ENCODE peak calls at places on chromosomes 11 and 22, in six cellular contexts. K is adrenal gland, E is gastrocnemius medialis, C is left ventricle myocardium inferior, F is stomach, S is colonic mucosa. Y is an unnamed sample. For H3K4me1, the result is how much of the 10 kb centered on the place peaks cover.

GRCh38 chr22:48960576-48960975 is 867.1 kb downstream of the BRD1 start:
- DNase-seq in F (no peak), C (peak), E (no peak), K (peak), S (no peak), Y (no peak)

GRCh38 chr11:110295487-110296225 is 758 bp downstream of the RDX start:
- DNase-seq in F (peak), E (peak), C (peak), K (peak), S (peak), Y (peak)

GRCh38 chr11:134634897-134635831 is 223.1 kb upstream of the B3GAT1 start:
- DNase-seq in C (no peak), F (no peak), K (no peak), E (no peak), S (no peak), Y (no peak)

GRCh38 chr11:6655020-6655789 is 404 bp downstream of the DCHS1 start:
- DNase-seq in S (no peak), E (no peak), F (no peak), K (no peak), C (no peak), Y (peak)

GRCh38 chr11:77069336-77069968 is 2.7 kb downstream of the CAPN5 start:
- DNase-seq in C (no peak), E (no peak), F (no peak), K (no peak), S (no peak), Y (no peak)

GRCh38 chr11:65558785-65559509 is 788 bp upstream of the LTBP3 start:
- DNase-seq in E (no peak), K (peak), S (peak), F (peak), C (peak), Y (no peak)

GRCh38 chr11:19800714-19801519 is 88.3 kb downstream of the NAV2 start:
- DNase-seq in S (no peak), E (no peak), C (no peak), F (no peak), K (no peak), Y (no peak)

GRCh38 chr11:9285850-9286587 is 20.9 kb upstream of the DENND5A start:
- DNase-seq in C (no peak), E (no peak), K (no peak), S (no peak), F (no peak), Y (no peak)

GRCh38 chr11:123475478-123475877 is 45.4 kb downstream of the GRAMD1B start:
- DNase-seq in F (no peak), K (no peak), S (no peak), C (no peak), E (no peak), Y (peak)

GRCh38 chr11:96342131-96342970 is 644 bp downstream of the MAML2 start:
- DNase-seq in S (no peak), C (no peak), K (no peak), E (no peak), F (no peak), Y (no peak)

GRCh38 chr11:86162257-86162656 is 82.3 kb upstream of the EED start:
- DNase-seq in F (no peak), E (no peak), C (peak), K (no peak), S (no peak), Y (peak)

GRCh38 chr11:28009383-28009782 is 98.6 kb downstream of the KIF18A start:
- DNase-seq in K (no peak), E (no peak), S (no peak), C (no peak), F (no peak), Y (no peak)

GRCh38 chr22:26169312-26170111 is at the start of gene SEZ6L:
- DNase-seq in K (peak), F (no peak), S (no peak), E (no peak), C (peak), Y (peak)

GRCh38 chr11:3136542-3137455 is 28.3 kb downstream of the OSBPL5 start:
- DNase-seq in K (no peak), E (no peak), S (no peak), C (peak), F (no peak), Y (no peak)

GRCh38 chr22:21940521-21940920 is 12.1 kb downstream of the PPM1F start:
- DNase-seq in E (no peak), K (no peak), F (no peak), C (no peak), S (no peak), Y (no peak)

GRCh38 chr11:111665779-111666178 is 63.5 kb downstream of the SIK2 start:
- DNase-seq in K (no peak), S (no peak), E (no peak), C (no peak), F (no peak), Y (no peak)

GRCh38 chr11:1754376-1755150 is 4.2 kb upstream of the IFITM10 start:
- DNase-seq in S (no peak), C (no peak), F (no peak), K (no peak), E (no peak), Y (no peak)

GRCh38 chr11:134581966-134582787 is 170.1 kb upstream of the B3GAT1 start:
- DNase-seq in E (no peak), C (no peak), K (no peak), F (no peak), S (no peak), Y (no peak)

GRCh38 chr11:44066732-44067131 is 662 bp downstream of the ACCS start:
- DNase-seq in C (no peak), F (no peak), K (no peak), E (no peak), S (peak), Y (no peak)

GRCh38 chr11:108511851-108512474 is 13.8 kb upstream of the POGLUT3 start:
- DNase-seq in S (no peak), F (no peak), E (no peak), K (no peak), C (no peak), Y (no peak)

GRCh38 chr11:119493712-119494111 is 70.7 kb upstream of the THY1 start:
- DNase-seq in F (peak), S (peak), E (no peak), K (peak), C (no peak), Y (no peak)

GRCh38 chr11:77191429-77191822 is 63.4 kb downstream of the MYO7A start:
- DNase-seq in K (no peak), E (no peak), S (no peak), C (no peak), F (no peak), Y (no peak)

GRCh38 chr11:69983897-69984438 is 94.1 kb upstream of the ANO1 start:
- DNase-seq in C (no peak), K (no peak), S (no peak), F (no peak), E (no peak), Y (no peak)

GRCh38 chr11:60078021-60078420 is 10.4 kb upstream of the MS4A2 start:
- DNase-seq in K (no peak), E (no peak), S (no peak), C (no peak), F (no peak), Y (no peak)

GRCh38 chr11:2265396-2265795 is 5.0 kb downstream of the ASCL2 start:
- DNase-seq in C (no peak), E (no peak), K (no peak), S (peak), F (peak), Y (no peak)

GRCh38 chr11:116042125-116042524 is 537.9 kb upstream of the CADM1 start:
- DNase-seq in E (no peak), C (no peak), F (no peak), S (no peak), K (no peak), Y (no peak)

GRCh38 chr11:25252854-25253253 is 756.0 kb downstream of the LUZP2 start:
- DNase-seq in K (no peak), C (no peak), S (no peak), F (no peak), E (no peak), Y (no peak)

GRCh38 chr11:33534575-33534974 is 166.1 kb downstream of the C11orf91 start:
- DNase-seq in F (no peak), C (no peak), E (no peak), S (no peak), K (no peak), Y (no peak)

DNA sequence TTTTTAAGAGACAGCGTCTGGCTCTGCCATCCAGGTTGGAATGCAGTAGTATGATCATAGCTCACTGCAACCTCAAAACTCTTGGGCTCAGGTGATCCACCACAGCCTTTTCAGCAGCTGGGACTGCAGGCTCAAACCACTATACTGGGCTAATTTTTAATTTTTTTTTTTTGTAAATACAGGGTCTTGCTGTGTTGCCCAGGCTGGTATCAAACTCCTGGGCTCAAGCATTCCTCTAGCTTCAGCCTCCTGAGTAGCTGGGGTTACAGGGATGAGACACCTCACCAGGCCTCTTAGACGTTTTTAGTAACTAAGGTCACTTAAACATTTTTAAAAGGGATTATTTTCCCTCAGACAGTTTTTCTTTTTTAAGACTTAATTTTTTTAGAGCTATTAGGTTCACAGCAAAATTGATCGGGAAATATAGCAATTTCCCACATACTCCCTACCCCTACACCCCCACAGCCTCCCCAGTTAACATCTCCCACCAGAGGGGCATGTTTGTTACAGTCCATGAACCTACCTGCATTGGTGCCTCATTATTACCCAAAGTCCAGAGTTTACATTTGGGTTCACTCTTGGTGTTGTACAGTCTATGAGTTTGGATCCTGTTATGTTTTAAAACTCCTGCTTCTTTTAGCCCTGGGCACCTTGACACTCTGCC is 3.9 kb downstream of the BCR start:
- DNase-seq in E (no peak), C (no peak), S (no peak), K (no peak), F (no peak), Y (no peak)
- H3K4me1 ChIP-seq in E (under half), C (half or more), S (under half), K (half or more), F (half or more), Y (under half)

DNA sequence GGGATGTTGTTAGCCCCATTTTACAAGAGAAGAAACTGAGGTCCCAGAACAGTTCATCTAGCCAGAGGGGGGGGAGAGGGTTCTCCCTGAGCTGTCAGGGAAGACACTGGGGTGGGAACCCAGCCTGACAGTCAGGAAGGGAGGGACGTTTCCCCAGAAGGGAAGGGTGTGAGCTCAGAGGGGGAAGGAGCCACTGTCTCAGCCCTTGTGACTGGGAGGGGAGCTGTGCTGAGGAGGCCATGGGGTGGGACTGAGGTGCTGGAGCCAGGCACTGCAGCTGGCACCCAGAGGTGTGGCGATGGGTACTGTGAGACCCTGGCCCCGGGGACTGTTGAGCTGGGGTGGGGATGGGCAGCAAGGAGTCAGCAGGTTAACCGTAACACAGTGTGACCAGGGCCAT is 35.7 kb downstream of the DAGLA start:
- DNase-seq in E (no peak), S (no peak), F (no peak), K (no peak), C (no peak), Y (no peak)
- H3K4me1 ChIP-seq in E (under half), S (under half), F (under half), K (under half), C (under half), Y (under half)

GRCh38 chr22:39470462-39471335 is 13.9 kb downstream of the MGAT3 start:
- DNase-seq in F (no peak), K (no peak), S (no peak), E (no peak), C (no peak), Y (no peak)

GRCh38 chr22:39467390-39467901 is 10.6 kb downstream of the MGAT3 start:
- DNase-seq in F (no peak), E (no peak), K (no peak), S (no peak), C (no peak), Y (no peak)

GRCh38 chr22:39469681-39470461 is 13.1 kb downstream of the MGAT3 start:
- DNase-seq in C (no peak), K (no peak), E (no peak), S (peak), F (no peak), Y (no peak)

GRCh38 chr22:39468487-39469325 is 11.9 kb downstream of the MGAT3 start:
- DNase-seq in E (no peak), S (no peak), F (no peak), K (no peak), C (no peak), Y (no peak)

GRCh38 chr22:39469326-39469680 is 12.5 kb downstream of the MGAT3 start:
- DNase-seq in K (no peak), E (no peak), C (no peak), S (no peak), F (no peak), Y (no peak)
- H3K4me1 ChIP-seq in K (under half), E (under half), C (half or more), S (under half), F (half or more), Y (under half)

DNA sequence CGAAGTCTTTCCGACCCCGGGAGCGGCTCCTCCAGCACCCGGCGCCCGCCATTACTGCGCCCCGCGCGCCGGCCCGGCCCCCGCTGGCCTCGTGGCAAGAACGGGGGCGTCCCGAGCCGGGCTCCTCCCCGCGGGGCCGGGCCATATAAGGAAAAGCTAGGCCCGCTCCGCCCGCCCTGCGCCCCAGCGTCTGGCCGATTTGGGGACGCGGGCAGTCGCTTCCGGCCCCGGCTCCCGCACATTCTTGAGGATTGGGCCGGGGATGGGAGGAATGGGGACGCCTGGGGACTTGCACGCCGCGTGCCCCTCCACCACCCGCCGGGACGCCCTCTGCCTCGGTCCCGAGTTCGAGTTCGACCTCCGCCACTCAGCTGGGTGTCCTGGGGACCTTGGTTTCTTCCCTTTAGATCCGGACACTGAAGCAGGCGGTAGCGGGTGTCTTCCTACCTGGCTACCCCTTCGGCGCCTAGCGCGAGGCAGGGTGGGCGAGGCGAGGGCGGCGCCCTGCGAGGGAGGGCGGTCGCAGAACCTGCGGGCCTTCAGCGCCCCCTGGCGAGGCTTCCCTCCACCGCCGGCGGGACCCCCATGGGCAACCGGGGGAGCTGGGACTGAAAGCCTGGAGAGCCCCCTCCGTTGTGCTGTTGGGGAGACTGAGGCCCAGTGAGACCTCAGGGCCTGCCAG is 3.8 kb downstream of the SMTN start:
- DNase-seq in E (peak), S (peak), K (peak), F (peak), C (peak), Y (peak)
- H3K4me1 ChIP-seq in E (under half), S (under half), K (under half), F (half or more), C (half or more), Y (under half)

Y was measured in BE2C.